ENCODE peak calls at places on chromosomes 2 and 18, in seven cellular contexts. One of them, this sample, is unnamed.

GRCh38 chr2:85278361-85278760 is 49.4 kb downstream of the TGOLN2 start:
- DNase-seq in iris pigment epithelial cell: peak; percentile 45
- DNase-seq in endothelial cell of umbilical vein: no peak
- DNase-seq in NCI-H1694 treated with DMSO at 0.1 percent for 48 hours: no peak
- DNase-seq in neural crest cell: no peak
- DNase-seq in midbrain: no peak
- DNase-seq in GM23338: no peak
- DNase-seq in this sample: no peak

GRCh38 chr18:12121175-12122095 is 27.8 kb downstream of the ANKRD62 start:
- DNase-seq in midbrain: no peak
- DNase-seq in endothelial cell of umbilical vein: peak; percentile 23
- DNase-seq in neural crest cell: peak; percentile 35
- DNase-seq in NCI-H1694 treated with DMSO at 0.1 percent for 48 hours: no peak
- DNase-seq in iris pigment epithelial cell: peak; percentile 7
- DNase-seq in GM23338: peak; percentile 88
- DNase-seq in this sample: no peak

GRCh38 chr18:63882333-63883141 is 5.0 kb upstream of the SERPINB2 start:
- DNase-seq in neural crest cell: no peak
- DNase-seq in midbrain: no peak
- DNase-seq in endothelial cell of umbilical vein: peak; percentile 88
- DNase-seq in NCI-H1694 treated with DMSO at 0.1 percent for 48 hours: no peak
- DNase-seq in GM23338: no peak
- DNase-seq in iris pigment epithelial cell: peak; percentile 97
- DNase-seq in this sample: no peak

GRCh38 chr2:239253264-239253663 is 147.6 kb downstream of the HDAC4 start:
- DNase-seq in midbrain: peak; percentile 27
- DNase-seq in GM23338: no peak
- DNase-seq in NCI-H1694 treated with DMSO at 0.1 percent for 48 hours: no peak
- DNase-seq in neural crest cell: no peak
- DNase-seq in endothelial cell of umbilical vein: no peak
- DNase-seq in iris pigment epithelial cell: no peak
- DNase-seq in this sample: no peak

GRCh38 chr2:152336854-152337510 is 2.0 kb downstream of the FMNL2 start:
- DNase-seq in midbrain: no peak
- DNase-seq in GM23338: peak; percentile 46
- DNase-seq in iris pigment epithelial cell: peak; percentile 67
- DNase-seq in endothelial cell of umbilical vein: no peak
- DNase-seq in NCI-H1694 treated with DMSO at 0.1 percent for 48 hours: peak; percentile 39
- DNase-seq in neural crest cell: peak; percentile 3
- DNase-seq in this sample: no peak

GRCh38 chr2:177296047-177296446 is 31.5 kb upstream of the NFE2L2 start:
- DNase-seq in midbrain: peak; percentile 45
- DNase-seq in iris pigment epithelial cell: no peak
- DNase-seq in endothelial cell of umbilical vein: peak; percentile 67
- DNase-seq in neural crest cell: no peak
- DNase-seq in GM23338: no peak
- DNase-seq in NCI-H1694 treated with DMSO at 0.1 percent for 48 hours: peak; percentile 40
- DNase-seq in this sample: peak; percentile 43

GRCh38 chr2:152431370-152432098 is 96.6 kb downstream of the FMNL2 start:
- DNase-seq in endothelial cell of umbilical vein: no peak
- DNase-seq in neural crest cell: no peak
- DNase-seq in iris pigment epithelial cell: no peak
- DNase-seq in GM23338: no peak
- DNase-seq in midbrain: no peak
- DNase-seq in NCI-H1694 treated with DMSO at 0.1 percent for 48 hours: no peak
- DNase-seq in this sample: no peak

GRCh38 chr2:54710216-54710615 is 13.2 kb upstream of the EML6 start:
- DNase-seq in midbrain: no peak
- DNase-seq in NCI-H1694 treated with DMSO at 0.1 percent for 48 hours: no peak
- DNase-seq in endothelial cell of umbilical vein: no peak
- DNase-seq in iris pigment epithelial cell: no peak
- DNase-seq in neural crest cell: no peak
- DNase-seq in GM23338: no peak
- DNase-seq in this sample: no peak

GRCh38 chr2:184824597-184824996 is 226.3 kb downstream of the ZNF804A start:
- DNase-seq in GM23338: peak; percentile 9
- DNase-seq in iris pigment epithelial cell: no peak
- DNase-seq in endothelial cell of umbilical vein: no peak
- DNase-seq in midbrain: no peak
- DNase-seq in NCI-H1694 treated with DMSO at 0.1 percent for 48 hours: no peak
- DNase-seq in neural crest cell: no peak
- DNase-seq in this sample: no peak

GRCh38 chr2:152036611-152037469 is 62.0 kb downstream of the CACNB4 start:
- DNase-seq in endothelial cell of umbilical vein: peak; percentile 75
- DNase-seq in midbrain: peak; percentile 82
- DNase-seq in iris pigment epithelial cell: peak; percentile 72
- DNase-seq in NCI-H1694 treated with DMSO at 0.1 percent for 48 hours: peak; percentile 73
- DNase-seq in neural crest cell: peak; percentile 74
- DNase-seq in GM23338: peak; percentile 89
- DNase-seq in this sample: peak; percentile 30

GRCh38 chr2:66888791-66889631 is 454.1 kb downstream of the MEIS1 start:
- DNase-seq in neural crest cell: no peak
- DNase-seq in endothelial cell of umbilical vein: no peak
- DNase-seq in midbrain: no peak
- DNase-seq in NCI-H1694 treated with DMSO at 0.1 percent for 48 hours: no peak
- DNase-seq in iris pigment epithelial cell: peak; percentile 98
- DNase-seq in GM23338: no peak
- DNase-seq in this sample: no peak

GRCh38 chr18:13471971-13472628 is 253.5 kb downstream of the LDLRAD4 start:
- DNase-seq in midbrain: peak; percentile 66
- DNase-seq in neural crest cell: peak; percentile 46
- DNase-seq in iris pigment epithelial cell: no peak
- DNase-seq in endothelial cell of umbilical vein: no peak
- DNase-seq in NCI-H1694 treated with DMSO at 0.1 percent for 48 hours: no peak
- DNase-seq in GM23338: peak; percentile 18
- DNase-seq in this sample: no peak

GRCh38 chr2:231673348-231673770 is 35.0 kb upstream of the PTMA start:
- DNase-seq in GM23338: peak; percentile 98
- DNase-seq in midbrain: no peak
- DNase-seq in iris pigment epithelial cell: peak; percentile 59
- DNase-seq in endothelial cell of umbilical vein: no peak
- DNase-seq in neural crest cell: no peak
- DNase-seq in NCI-H1694 treated with DMSO at 0.1 percent for 48 hours: no peak
- DNase-seq in this sample: no peak

GRCh38 chr2:61585383-61585782 is 47.2 kb upstream of the XPO1 start:
- DNase-seq in NCI-H1694 treated with DMSO at 0.1 percent for 48 hours: no peak
- DNase-seq in neural crest cell: no peak
- DNase-seq in GM23338: no peak
- DNase-seq in iris pigment epithelial cell: no peak
- DNase-seq in endothelial cell of umbilical vein: peak; percentile 80
- DNase-seq in midbrain: no peak
- DNase-seq in this sample: no peak

GRCh38 chr2:148614332-148615049 is 30.1 kb upstream of the EPC2 start:
- DNase-seq in NCI-H1694 treated with DMSO at 0.1 percent for 48 hours: no peak
- DNase-seq in GM23338: peak; percentile 55
- DNase-seq in midbrain: peak; percentile 20
- DNase-seq in iris pigment epithelial cell: peak; percentile 69
- DNase-seq in endothelial cell of umbilical vein: peak; percentile 68
- DNase-seq in neural crest cell: no peak
- DNase-seq in this sample: no peak

GRCh38 chr2:8317419-8317818 is 364.4 kb upstream of the ID2 start:
- DNase-seq in endothelial cell of umbilical vein: no peak
- DNase-seq in NCI-H1694 treated with DMSO at 0.1 percent for 48 hours: no peak
- DNase-seq in midbrain: no peak
- DNase-seq in neural crest cell: no peak
- DNase-seq in GM23338: no peak
- DNase-seq in iris pigment epithelial cell: no peak
- DNase-seq in this sample: no peak

GRCh38 chr2:110931648-110932047 is 189.1 kb upstream of the BCL2L11 start:
- DNase-seq in midbrain: no peak
- DNase-seq in GM23338: no peak
- DNase-seq in NCI-H1694 treated with DMSO at 0.1 percent for 48 hours: no peak
- DNase-seq in endothelial cell of umbilical vein: no peak
- DNase-seq in iris pigment epithelial cell: peak; percentile 72
- DNase-seq in neural crest cell: no peak
- DNase-seq in this sample: no peak

GRCh38 chr2:219176818-219177593 is at the start of gene CNPPD1:
- DNase-seq in neural crest cell: peak; percentile 61
- DNase-seq in endothelial cell of umbilical vein: peak; percentile 83
- DNase-seq in GM23338: peak; percentile 84
- DNase-seq in midbrain: peak; percentile 90
- DNase-seq in NCI-H1694 treated with DMSO at 0.1 percent for 48 hours: peak; percentile 64
- DNase-seq in iris pigment epithelial cell: peak; percentile 75
- DNase-seq in this sample: peak; percentile 89

GRCh38 chr18:12014976-12015696 is 33.8 kb downstream of the IMPA2 start:
- DNase-seq in iris pigment epithelial cell: no peak
- DNase-seq in GM23338: no peak
- DNase-seq in endothelial cell of umbilical vein: no peak
- DNase-seq in midbrain: no peak
- DNase-seq in NCI-H1694 treated with DMSO at 0.1 percent for 48 hours: no peak
- DNase-seq in neural crest cell: no peak
- DNase-seq in this sample: no peak

GRCh38 chr18:13700153-13700552 is 26.2 kb downstream of the FAM210A start:
- DNase-seq in endothelial cell of umbilical vein: no peak
- DNase-seq in iris pigment epithelial cell: no peak
- DNase-seq in GM23338: no peak
- DNase-seq in neural crest cell: no peak
- DNase-seq in midbrain: no peak
- DNase-seq in NCI-H1694 treated with DMSO at 0.1 percent for 48 hours: no peak
- DNase-seq in this sample: no peak

GRCh38 chr2:42794271-42795046 is 2.1 kb upstream of the HAAO start:
- DNase-seq in iris pigment epithelial cell: peak; percentile 36
- DNase-seq in neural crest cell: peak; percentile 27
- DNase-seq in GM23338: peak; percentile 80
- DNase-seq in endothelial cell of umbilical vein: no peak
- DNase-seq in NCI-H1694 treated with DMSO at 0.1 percent for 48 hours: no peak
- DNase-seq in midbrain: no peak
- DNase-seq in this sample: no peak

GRCh38 chr2:25700221-25700660 is 26.9 kb upstream of the DTNB start:
- DNase-seq in iris pigment epithelial cell: peak; percentile 55
- DNase-seq in neural crest cell: no peak
- DNase-seq in NCI-H1694 treated with DMSO at 0.1 percent for 48 hours: peak; percentile 68
- DNase-seq in midbrain: peak; percentile 5
- DNase-seq in endothelial cell of umbilical vein: peak; percentile 73
- DNase-seq in GM23338: peak; percentile 76
- DNase-seq in this sample: peak; percentile 20

GRCh38 chr2:134287323-134287722 is 33.5 kb downstream of the MGAT5 start:
- DNase-seq in iris pigment epithelial cell: no peak
- DNase-seq in NCI-H1694 treated with DMSO at 0.1 percent for 48 hours: no peak
- DNase-seq in neural crest cell: no peak
- DNase-seq in midbrain: no peak
- DNase-seq in endothelial cell of umbilical vein: no peak
- DNase-seq in GM23338: no peak
- DNase-seq in this sample: no peak

GRCh38 chr2:223797811-223798721 is 39.3 kb downstream of the AP1S3 start:
- DNase-seq in midbrain: peak; percentile 72
- DNase-seq in iris pigment epithelial cell: peak; percentile 58
- DNase-seq in NCI-H1694 treated with DMSO at 0.1 percent for 48 hours: peak; percentile 59
- DNase-seq in neural crest cell: no peak
- DNase-seq in endothelial cell of umbilical vein: peak; percentile 73
- DNase-seq in GM23338: peak; percentile 24
- DNase-seq in this sample: no peak

GRCh38 chr2:138391956-138392355 is 109.6 kb upstream of the SPOPL start:
- DNase-seq in iris pigment epithelial cell: no peak
- DNase-seq in GM23338: no peak
- DNase-seq in neural crest cell: no peak
- DNase-seq in midbrain: no peak
- DNase-seq in endothelial cell of umbilical vein: no peak
- DNase-seq in NCI-H1694 treated with DMSO at 0.1 percent for 48 hours: no peak
- DNase-seq in this sample: no peak

GRCh38 chr2:151337643-151338042 is 19.7 kb upstream of the TNFAIP6 start:
- DNase-seq in neural crest cell: no peak
- DNase-seq in GM23338: no peak
- DNase-seq in iris pigment epithelial cell: peak; percentile 70
- DNase-seq in endothelial cell of umbilical vein: no peak
- DNase-seq in midbrain: no peak
- DNase-seq in NCI-H1694 treated with DMSO at 0.1 percent for 48 hours: no peak
- DNase-seq in this sample: no peak

GRCh38 chr2:100264121-100264520 is 58.2 kb downstream of the LONRF2 start:
- DNase-seq in GM23338: no peak
- DNase-seq in midbrain: no peak
- DNase-seq in neural crest cell: no peak
- DNase-seq in NCI-H1694 treated with DMSO at 0.1 percent for 48 hours: no peak
- DNase-seq in iris pigment epithelial cell: no peak
- DNase-seq in endothelial cell of umbilical vein: no peak
- DNase-seq in this sample: no peak

GRCh38 chr18:45686892-45687611 is 36.9 kb upstream of the SLC14A1 start:
- DNase-seq in NCI-H1694 treated with DMSO at 0.1 percent for 48 hours: peak; percentile 14
- DNase-seq in midbrain: no peak
- DNase-seq in iris pigment epithelial cell: no peak
- DNase-seq in neural crest cell: no peak
- DNase-seq in GM23338: no peak
- DNase-seq in endothelial cell of umbilical vein: no peak
- DNase-seq in this sample: peak; percentile 78

GRCh38 chr2:17309741-17310339 is 208.4 kb downstream of the RAD51AP2 start:
- DNase-seq in endothelial cell of umbilical vein: peak; percentile 24
- DNase-seq in midbrain: peak; percentile 61
- DNase-seq in GM23338: peak; percentile 94
- DNase-seq in neural crest cell: peak; percentile 53
- DNase-seq in iris pigment epithelial cell: peak; percentile 64
- DNase-seq in NCI-H1694 treated with DMSO at 0.1 percent for 48 hours: peak; percentile 63
- DNase-seq in this sample: no peak

GRCh38 chr2:138327967-138328366 is 173.6 kb upstream of the SPOPL start:
- DNase-seq in NCI-H1694 treated with DMSO at 0.1 percent for 48 hours: no peak
- DNase-seq in midbrain: no peak
- DNase-seq in neural crest cell: no peak
- DNase-seq in iris pigment epithelial cell: peak; percentile 11
- DNase-seq in GM23338: no peak
- DNase-seq in endothelial cell of umbilical vein: no peak
- DNase-seq in this sample: no peak

GRCh38 chr2:127094509-127095366 is 12.2 kb downstream of the BIN1 start:
- DNase-seq in neural crest cell: no peak
- DNase-seq in endothelial cell of umbilical vein: no peak
- DNase-seq in midbrain: peak; percentile 60
- DNase-seq in GM23338: peak; percentile 29
- DNase-seq in iris pigment epithelial cell: no peak
- DNase-seq in NCI-H1694 treated with DMSO at 0.1 percent for 48 hours: no peak
- DNase-seq in this sample: no peak

GRCh38 chr2:240626531-240627300 is 1.4 kb downstream of the GPR35 start:
- DNase-seq in iris pigment epithelial cell: no peak
- DNase-seq in neural crest cell: no peak
- DNase-seq in midbrain: no peak
- DNase-seq in GM23338: no peak
- DNase-seq in NCI-H1694 treated with DMSO at 0.1 percent for 48 hours: no peak
- DNase-seq in endothelial cell of umbilical vein: no peak
- DNase-seq in this sample: no peak

GRCh38 chr2:52934354-52934898 is 833.2 kb upstream of the CHAC2 start:
- DNase-seq in neural crest cell: no peak
- DNase-seq in endothelial cell of umbilical vein: peak; percentile 85
- DNase-seq in midbrain: no peak
- DNase-seq in iris pigment epithelial cell: peak; percentile 73
- DNase-seq in NCI-H1694 treated with DMSO at 0.1 percent for 48 hours: no peak
- DNase-seq in GM23338: no peak
- DNase-seq in this sample: no peak

GRCh38 chr2:120499784-120500495 is 154.0 kb downstream of the INHBB start:
- DNase-seq in NCI-H1694 treated with DMSO at 0.1 percent for 48 hours: no peak
- DNase-seq in neural crest cell: no peak
- DNase-seq in endothelial cell of umbilical vein: no peak
- DNase-seq in midbrain: no peak
- DNase-seq in GM23338: no peak
- DNase-seq in iris pigment epithelial cell: no peak
- DNase-seq in this sample: no peak

GRCh38 chr2:211354481-211354880 is 798.1 kb downstream of the CPS1 start:
- DNase-seq in NCI-H1694 treated with DMSO at 0.1 percent for 48 hours: no peak
- DNase-seq in endothelial cell of umbilical vein: no peak
- DNase-seq in GM23338: no peak
- DNase-seq in iris pigment epithelial cell: no peak
- DNase-seq in neural crest cell: no peak
- DNase-seq in midbrain: no peak
- DNase-seq in this sample: no peak

GRCh38 chr2:232316382-232317190 is 62.0 kb upstream of the ALPP start:
- DNase-seq in neural crest cell: no peak
- DNase-seq in GM23338: no peak
- DNase-seq in endothelial cell of umbilical vein: peak; percentile 75
- DNase-seq in iris pigment epithelial cell: no peak
- DNase-seq in midbrain: no peak
- DNase-seq in NCI-H1694 treated with DMSO at 0.1 percent for 48 hours: no peak
- DNase-seq in this sample: no peak

GRCh38 chr2:148483675-148484074 is 160.9 kb upstream of the EPC2 start:
- DNase-seq in endothelial cell of umbilical vein: no peak
- DNase-seq in iris pigment epithelial cell: no peak
- DNase-seq in neural crest cell: peak; percentile 12
- DNase-seq in midbrain: no peak
- DNase-seq in GM23338: no peak
- DNase-seq in NCI-H1694 treated with DMSO at 0.1 percent for 48 hours: no peak
- DNase-seq in this sample: no peak

GRCh38 chr18:8163287-8163959 is 445.8 kb upstream of the RAB12 start:
- DNase-seq in endothelial cell of umbilical vein: no peak
- DNase-seq in midbrain: peak; percentile 67
- DNase-seq in neural crest cell: no peak
- DNase-seq in iris pigment epithelial cell: no peak
- DNase-seq in GM23338: no peak
- DNase-seq in NCI-H1694 treated with DMSO at 0.1 percent for 48 hours: no peak
- DNase-seq in this sample: no peak

This sample was measured in central memory CD4-positive, alpha-beta T cell.